ENCODE peak calls at places on chromosomes 3 and 15, in seven cellular contexts. One of them, this sample, is unnamed.

GRCh38 chr15:31091531-31091930 is 10.0 kb downstream of the TRPM1 start:
- DNase-seq in stimulated activated CD4-positive, alpha-beta T cell treated with anti-CD3 and anti-CD28 coated beads, Interleukin-1b, Interleukin-23, amount 100 ng/mL, for 48 hours: no peak
- DNase-seq in NCI-H1417: no peak
- DNase-seq in heart right ventricle: no peak
- DNase-seq in activated T-cell treated with anti-CD3 and anti-CD28 coated beads for 1 hour: no peak
- DNase-seq in epithelial cell of prostate: no peak
- DNase-seq in myocyte: peak
- DNase-seq in this sample: no peak

GRCh38 chr3:153595186-153595815 is 433.3 kb downstream of the RAP2B start:
- DNase-seq in stimulated activated CD4-positive, alpha-beta T cell treated with anti-CD3 and anti-CD28 coated beads, Interleukin-1b, Interleukin-23, amount 100 ng/mL, for 48 hours: no peak
- DNase-seq in NCI-H1417: peak
- DNase-seq in heart right ventricle: no peak
- DNase-seq in activated T-cell treated with anti-CD3 and anti-CD28 coated beads for 1 hour: no peak
- DNase-seq in epithelial cell of prostate: no peak
- DNase-seq in myocyte: peak
- DNase-seq in this sample: no peak

GRCh38 chr15:56088389-56088788 is 95.0 kb upstream of the NEDD4 start:
- DNase-seq in stimulated activated CD4-positive, alpha-beta T cell treated with anti-CD3 and anti-CD28 coated beads, Interleukin-1b, Interleukin-23, amount 100 ng/mL, for 48 hours: no peak
- DNase-seq in NCI-H1417: no peak
- DNase-seq in heart right ventricle: no peak
- DNase-seq in activated T-cell treated with anti-CD3 and anti-CD28 coated beads for 1 hour: no peak
- DNase-seq in epithelial cell of prostate: no peak
- DNase-seq in myocyte: no peak
- DNase-seq in this sample: no peak

GRCh38 chr3:107994181-107994580 is 96.7 kb downstream of the CD47 start:
- DNase-seq in stimulated activated CD4-positive, alpha-beta T cell treated with anti-CD3 and anti-CD28 coated beads, Interleukin-1b, Interleukin-23, amount 100 ng/mL, for 48 hours: no peak
- DNase-seq in NCI-H1417: peak
- DNase-seq in heart right ventricle: no peak
- DNase-seq in activated T-cell treated with anti-CD3 and anti-CD28 coated beads for 1 hour: no peak
- DNase-seq in epithelial cell of prostate: no peak
- DNase-seq in myocyte: no peak
- DNase-seq in this sample: no peak

GRCh38 chr3:65785065-65785645 is 253.6 kb downstream of the MAGI1 start:
- DNase-seq in stimulated activated CD4-positive, alpha-beta T cell treated with anti-CD3 and anti-CD28 coated beads, Interleukin-1b, Interleukin-23, amount 100 ng/mL, for 48 hours: no peak
- DNase-seq in NCI-H1417: peak
- DNase-seq in heart right ventricle: no peak
- DNase-seq in activated T-cell treated with anti-CD3 and anti-CD28 coated beads for 1 hour: no peak
- DNase-seq in epithelial cell of prostate: no peak
- DNase-seq in myocyte: peak
- DNase-seq in this sample: peak

GRCh38 chr15:95520511-95520910 is 810.0 kb upstream of the NR2F2 start:
- DNase-seq in stimulated activated CD4-positive, alpha-beta T cell treated with anti-CD3 and anti-CD28 coated beads, Interleukin-1b, Interleukin-23, amount 100 ng/mL, for 48 hours: no peak
- DNase-seq in NCI-H1417: no peak
- DNase-seq in heart right ventricle: no peak
- DNase-seq in activated T-cell treated with anti-CD3 and anti-CD28 coated beads for 1 hour: no peak
- DNase-seq in epithelial cell of prostate: no peak
- DNase-seq in myocyte: peak
- DNase-seq in this sample: no peak

GRCh38 chr3:63323766-63324165 is 45.7 kb downstream of the SYNPR start:
- DNase-seq in stimulated activated CD4-positive, alpha-beta T cell treated with anti-CD3 and anti-CD28 coated beads, Interleukin-1b, Interleukin-23, amount 100 ng/mL, for 48 hours: no peak
- DNase-seq in NCI-H1417: no peak
- DNase-seq in heart right ventricle: no peak
- DNase-seq in activated T-cell treated with anti-CD3 and anti-CD28 coated beads for 1 hour: no peak
- DNase-seq in epithelial cell of prostate: no peak
- DNase-seq in myocyte: no peak
- DNase-seq in this sample: no peak

GRCh38 chr15:28955160-28955502 is 69.4 kb downstream of the APBA2 start:
- DNase-seq in stimulated activated CD4-positive, alpha-beta T cell treated with anti-CD3 and anti-CD28 coated beads, Interleukin-1b, Interleukin-23, amount 100 ng/mL, for 48 hours: no peak
- DNase-seq in NCI-H1417: peak
- DNase-seq in heart right ventricle: no peak
- DNase-seq in activated T-cell treated with anti-CD3 and anti-CD28 coated beads for 1 hour: no peak
- DNase-seq in epithelial cell of prostate: no peak
- DNase-seq in myocyte: no peak
- DNase-seq in this sample: peak

GRCh38 chr3:14448756-14449728 is 46.6 kb downstream of the SLC6A6 start:
- DNase-seq in stimulated activated CD4-positive, alpha-beta T cell treated with anti-CD3 and anti-CD28 coated beads, Interleukin-1b, Interleukin-23, amount 100 ng/mL, for 48 hours: no peak
- DNase-seq in NCI-H1417: no peak
- DNase-seq in heart right ventricle: no peak
- DNase-seq in activated T-cell treated with anti-CD3 and anti-CD28 coated beads for 1 hour: no peak
- DNase-seq in epithelial cell of prostate: no peak
- DNase-seq in myocyte: no peak
- DNase-seq in this sample: no peak

GRCh38 chr3:129958715-129959114 is 15.8 kb upstream of the TRH start:
- DNase-seq in stimulated activated CD4-positive, alpha-beta T cell treated with anti-CD3 and anti-CD28 coated beads, Interleukin-1b, Interleukin-23, amount 100 ng/mL, for 48 hours: no peak
- DNase-seq in NCI-H1417: no peak
- DNase-seq in heart right ventricle: no peak
- DNase-seq in activated T-cell treated with anti-CD3 and anti-CD28 coated beads for 1 hour: no peak
- DNase-seq in epithelial cell of prostate: no peak
- DNase-seq in myocyte: no peak
- DNase-seq in this sample: no peak

GRCh38 chr3:189334064-189334920 is 162.5 kb downstream of the TPRG1 start:
- DNase-seq in stimulated activated CD4-positive, alpha-beta T cell treated with anti-CD3 and anti-CD28 coated beads, Interleukin-1b, Interleukin-23, amount 100 ng/mL, for 48 hours: no peak
- DNase-seq in NCI-H1417: no peak
- DNase-seq in heart right ventricle: no peak
- DNase-seq in activated T-cell treated with anti-CD3 and anti-CD28 coated beads for 1 hour: no peak
- DNase-seq in epithelial cell of prostate: no peak
- DNase-seq in myocyte: peak
- DNase-seq in this sample: no peak

GRCh38 chr3:100506355-100506754 is 13.9 kb downstream of the TMEM45A start:
- DNase-seq in stimulated activated CD4-positive, alpha-beta T cell treated with anti-CD3 and anti-CD28 coated beads, Interleukin-1b, Interleukin-23, amount 100 ng/mL, for 48 hours: no peak
- DNase-seq in NCI-H1417: no peak
- DNase-seq in heart right ventricle: no peak
- DNase-seq in activated T-cell treated with anti-CD3 and anti-CD28 coated beads for 1 hour: no peak
- DNase-seq in epithelial cell of prostate: no peak
- DNase-seq in myocyte: no peak
- DNase-seq in this sample: no peak

GRCh38 chr3:51538115-51538458 is 432 bp upstream of the RAD54L2 start:
- DNase-seq in stimulated activated CD4-positive, alpha-beta T cell treated with anti-CD3 and anti-CD28 coated beads, Interleukin-1b, Interleukin-23, amount 100 ng/mL, for 48 hours: no peak
- DNase-seq in NCI-H1417: no peak
- DNase-seq in heart right ventricle: no peak
- DNase-seq in activated T-cell treated with anti-CD3 and anti-CD28 coated beads for 1 hour: no peak
- DNase-seq in epithelial cell of prostate: no peak
- DNase-seq in myocyte: no peak
- DNase-seq in this sample: no peak